ENCODE peak calls at places on chromosome 14, in five cellular contexts. T is NT2/D1; H is activated naive CD8-positive, alpha-beta T cell treated with anti-CD3 and anti-CD28 coated beads for 36 hours; W is activated T-helper 1 cell treated with Interleukin-2 at 50 U/mL for 16 hours; C is SHP77. L is an unnamed sample.

GRCh38 chr14:73143617-73144016 is 7.3 kb downstream of the PSEN1 start:
- DNase-seq in T (no peak), H (no peak), W (no peak), C (no peak), L (no peak)

GRCh38 chr14:51482112-51482511 is 169.6 kb upstream of the FRMD6 start:
- DNase-seq in T (no peak), H (no peak), W (no peak), C (no peak), L (no peak)

GRCh38 chr14:59342516-59343484 is 122.4 kb downstream of the GPR135 start:
- DNase-seq in T (no peak), H (no peak), W (no peak), C (no peak), L (no peak)

GRCh38 chr14:61168126-61168525 is 113.0 kb downstream of the TMEM30B start:
- DNase-seq in T (no peak), H (no peak), W (no peak), C (no peak), L (no peak)

GRCh38 chr14:55582741-55583140 is 2.7 kb downstream of the KTN1 start:
- DNase-seq in T (no peak), H (no peak), W (no peak), C (no peak), L (no peak)

GRCh38 chr14:100955201-100955600 is 51.7 kb upstream of the RTL1 start:
- DNase-seq in T (no peak), H (no peak), W (no peak), C (no peak), L (no peak)

GRCh38 chr14:93185333-93185688 is 194 bp downstream of the LYSET start:
- DNase-seq in T (no peak), H (no peak), W (no peak), C (no peak), L (no peak)

GRCh38 chr14:100893228-100893601 is 10.3 kb downstream of the RTL1 start:
- DNase-seq in T (no peak), H (no peak), W (no peak), C (peak), L (no peak)

GRCh38 chr14:100294213-100294962 is 11.9 kb downstream of the SLC25A29 start:
- DNase-seq in T (no peak), H (no peak), W (no peak), C (no peak), L (no peak)

GRCh38 chr14:93041002-93041401 is 74.7 kb downstream of the ITPK1 start:
- DNase-seq in T (peak), H (no peak), W (no peak), C (no peak), L (no peak)

GRCh38 chr14:96911499-96912130 is 114.4 kb downstream of the VRK1 start:
- DNase-seq in T (no peak), H (no peak), W (no peak), C (no peak), L (no peak)

GRCh38 chr14:22220427-22220826 is 368.6 kb downstream of the DAD1 start:
- DNase-seq in T (no peak), H (no peak), W (no peak), C (no peak), L (no peak)

L was measured in activated gamma-delta T cell treated with anti-CD3 and anti-CD28 coated beads, Interleukin-2, amount 50 U/mL, for 16 hours.